ENCODE peak calls at places on chromosome 21, in six cellular contexts. One of them, this sample, is unnamed. For H3K9me3, the result is how much of the 10 kb centered on the place peaks cover.

GRCh38 chr21:17359781-17360180 is 153.1 kb upstream of the CXADR start:
- DNase-seq in mucosa of descending colon: no peak
- DNase-seq in right cardiac atrium: no peak
- DNase-seq in suprapubic skin: no peak
- DNase-seq in uterus: no peak
- DNase-seq in endodermal cell: no peak
- DNase-seq in this sample: no peak

GRCh38 chr21:19995253-19995652 is 1003.0 kb upstream of the NCAM2 start:
- DNase-seq in mucosa of descending colon: no peak
- DNase-seq in right cardiac atrium: no peak
- DNase-seq in suprapubic skin: no peak
- DNase-seq in uterus: no peak
- DNase-seq in endodermal cell: no peak
- DNase-seq in this sample: no peak

GRCh38 chr21:32378956-32379355 is 13.9 kb downstream of the URB1 start:
- DNase-seq in mucosa of descending colon: no peak
- DNase-seq in right cardiac atrium: no peak
- DNase-seq in suprapubic skin: peak
- DNase-seq in uterus: no peak
- DNase-seq in endodermal cell: no peak
- DNase-seq in this sample: no peak

GRCh38 chr21:46151261-46151988 is 4.0 kb downstream of the FTCD start:
- DNase-seq in mucosa of descending colon: no peak
- DNase-seq in right cardiac atrium: peak
- DNase-seq in suprapubic skin: peak
- DNase-seq in uterus: no peak
- DNase-seq in endodermal cell: peak
- DNase-seq in this sample: no peak

GRCh38 chr21:16040601-16041000 is 310.8 kb downstream of the USP25 start:
- DNase-seq in mucosa of descending colon: no peak
- DNase-seq in right cardiac atrium: no peak
- DNase-seq in suprapubic skin: no peak
- DNase-seq in uterus: no peak
- DNase-seq in endodermal cell: no peak
- DNase-seq in this sample: no peak

GRCh38 chr21:15809065-15809464 is 79.3 kb downstream of the USP25 start:
- DNase-seq in mucosa of descending colon: no peak
- DNase-seq in right cardiac atrium: no peak
- DNase-seq in suprapubic skin: no peak
- DNase-seq in uterus: no peak
- DNase-seq in endodermal cell: no peak
- DNase-seq in this sample: no peak

GRCh38 chr21:29238052-29238966 is 60.4 kb upstream of the BACH1 start:
- DNase-seq in mucosa of descending colon: no peak
- DNase-seq in right cardiac atrium: no peak
- DNase-seq in suprapubic skin: no peak
- DNase-seq in uterus: no peak
- DNase-seq in endodermal cell: no peak
- DNase-seq in this sample: no peak

GRCh38 chr21:20592482-20592881 is 405.7 kb upstream of the NCAM2 start:
- DNase-seq in mucosa of descending colon: no peak
- DNase-seq in right cardiac atrium: no peak
- DNase-seq in suprapubic skin: no peak
- DNase-seq in uterus: no peak
- DNase-seq in endodermal cell: peak
- DNase-seq in this sample: no peak

GRCh38 chr21:46434322-46434958 is 24.3 kb upstream of the DIP2A start:
- DNase-seq in mucosa of descending colon: no peak
- DNase-seq in right cardiac atrium: no peak
- DNase-seq in suprapubic skin: no peak
- DNase-seq in uterus: no peak
- DNase-seq in endodermal cell: no peak
- DNase-seq in this sample: no peak

GRCh38 chr21:41369915-41370839 is 8.3 kb downstream of the MX2 start:
- DNase-seq in mucosa of descending colon: peak
- DNase-seq in right cardiac atrium: peak
- DNase-seq in suprapubic skin: no peak
- DNase-seq in uterus: no peak
- DNase-seq in endodermal cell: no peak
- DNase-seq in this sample: peak

DNA sequence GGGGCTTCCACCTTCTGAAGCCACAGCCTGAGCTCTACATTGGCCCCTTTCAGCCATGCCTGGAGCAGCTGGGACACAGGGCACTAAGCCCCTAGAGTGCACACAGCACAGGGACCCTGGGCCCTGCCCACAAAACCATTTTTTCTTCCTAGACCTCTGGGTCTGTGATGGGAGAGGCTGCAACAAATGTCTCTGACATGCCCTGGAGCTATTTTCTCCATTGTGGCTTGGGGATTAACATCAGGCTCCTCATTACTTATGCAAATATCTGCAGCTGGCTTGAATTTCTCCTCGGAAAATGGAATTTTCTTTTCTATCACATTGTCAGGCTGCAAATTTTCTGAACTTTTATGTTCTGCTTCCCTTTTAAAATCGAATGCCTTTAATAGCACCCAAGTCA is 795.7 kb downstream of the LTN1 start:
- DNase-seq in mucosa of descending colon: no peak
- DNase-seq in right cardiac atrium: no peak
- DNase-seq in suprapubic skin: no peak
- DNase-seq in uterus: no peak
- DNase-seq in endodermal cell: no peak
- DNase-seq in this sample: no peak
- H3K4me3 ChIP-seq in mucosa of descending colon: no peak
- H3K4me3 ChIP-seq in right cardiac atrium: no peak
- H3K4me3 ChIP-seq in suprapubic skin: no peak
- H3K4me3 ChIP-seq in uterus: no peak
- H3K4me3 ChIP-seq in endodermal cell: no peak
- H3K4me3 ChIP-seq in this sample: no peak

GRCh38 chr21:44527983-44528633 is 11.9 kb downstream of the KRTAP10-1 start:
- DNase-seq in mucosa of descending colon: no peak
- DNase-seq in right cardiac atrium: peak
- DNase-seq in suprapubic skin: peak
- DNase-seq in uterus: peak
- DNase-seq in endodermal cell: peak
- DNase-seq in this sample: no peak

GRCh38 chr21:44527156-44527982 is 12.6 kb downstream of the KRTAP10-1 start:
- DNase-seq in mucosa of descending colon: no peak
- DNase-seq in right cardiac atrium: peak
- DNase-seq in suprapubic skin: peak
- DNase-seq in uterus: peak
- DNase-seq in endodermal cell: no peak
- DNase-seq in this sample: no peak

GRCh38 chr21:44525431-44526095 is 14.4 kb downstream of the KRTAP10-1 start:
- DNase-seq in mucosa of descending colon: no peak
- DNase-seq in right cardiac atrium: peak
- DNase-seq in suprapubic skin: peak
- DNase-seq in uterus: peak
- DNase-seq in endodermal cell: no peak
- DNase-seq in this sample: no peak

GRCh38 chr21:44524412-44525371 is 15.3 kb downstream of the KRTAP10-1 start:
- DNase-seq in mucosa of descending colon: no peak
- DNase-seq in right cardiac atrium: no peak
- DNase-seq in suprapubic skin: no peak
- DNase-seq in uterus: no peak
- DNase-seq in endodermal cell: no peak
- DNase-seq in this sample: no peak

DNA sequence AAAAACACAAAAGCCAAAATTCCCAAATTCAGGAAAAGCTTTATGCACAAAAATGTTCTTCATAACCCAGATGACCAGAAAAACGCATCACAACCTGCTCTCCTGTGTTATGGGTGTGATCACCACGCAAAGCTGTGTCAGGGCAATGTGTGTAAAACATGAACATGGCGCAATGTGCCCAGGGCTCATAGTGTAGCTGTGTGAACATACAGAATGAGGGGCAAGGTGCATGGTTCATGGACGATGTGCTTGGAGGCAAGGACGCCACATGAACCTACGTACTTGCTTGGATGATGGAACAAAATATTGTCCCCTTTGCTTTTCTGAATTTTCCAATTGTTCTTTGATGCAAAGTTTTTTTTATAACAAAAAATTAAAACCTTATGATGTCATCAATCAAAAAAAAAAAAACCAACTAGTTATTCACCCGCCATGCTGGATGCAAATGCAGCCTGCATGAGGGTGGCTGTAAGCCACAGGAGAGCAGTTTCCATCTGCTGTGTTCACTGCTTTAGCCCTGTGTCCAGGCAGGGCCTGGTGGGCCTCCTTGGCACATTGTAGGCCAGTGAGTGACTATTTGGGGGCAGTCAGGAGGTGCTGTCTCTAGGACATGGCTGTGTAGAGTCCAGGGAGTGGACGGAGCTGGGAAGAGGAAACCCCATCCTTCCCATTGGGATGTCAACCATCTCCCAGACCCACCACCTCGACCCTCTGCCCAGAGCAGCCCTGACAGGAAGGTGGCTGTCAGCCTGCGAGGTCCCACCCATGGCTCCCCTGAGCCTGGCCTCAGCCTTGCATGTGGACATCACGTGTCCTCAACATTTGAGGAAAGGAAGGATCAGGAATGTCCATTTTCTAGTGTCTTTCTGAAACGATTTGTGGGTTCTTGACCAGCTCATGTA is 13.6 kb downstream of the KRTAP10-1 start:
- DNase-seq in mucosa of descending colon: no peak
- DNase-seq in right cardiac atrium: peak
- DNase-seq in suprapubic skin: peak
- DNase-seq in uterus: no peak
- DNase-seq in endodermal cell: no peak
- DNase-seq in this sample: no peak
- H3K9me3 ChIP-seq in mucosa of descending colon: under half
- H3K9me3 ChIP-seq in right cardiac atrium: under half
- H3K9me3 ChIP-seq in suprapubic skin: under half
- H3K9me3 ChIP-seq in uterus: under half
- H3K9me3 ChIP-seq in endodermal cell: under half
- H3K9me3 ChIP-seq in this sample: under half

DNA sequence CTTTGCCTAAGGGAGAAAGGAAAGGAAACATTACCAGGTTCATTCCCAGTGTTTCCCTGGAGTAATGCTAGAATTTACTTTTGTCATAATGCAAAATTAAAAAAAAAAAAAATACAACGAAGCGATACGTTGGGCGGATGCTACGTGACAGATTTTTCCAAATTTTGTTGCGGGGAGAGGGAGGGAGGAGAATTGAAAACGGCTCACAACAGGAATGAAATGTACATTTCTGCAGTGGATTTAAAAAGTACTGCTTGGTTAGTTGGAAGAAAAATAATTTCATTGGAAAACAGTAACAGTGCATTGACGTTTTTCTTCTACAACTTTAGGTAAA is 157.5 kb downstream of the RUNX1 start:
- DNase-seq in mucosa of descending colon: no peak
- DNase-seq in right cardiac atrium: no peak
- DNase-seq in suprapubic skin: no peak
- DNase-seq in uterus: no peak
- DNase-seq in endodermal cell: no peak
- DNase-seq in this sample: no peak
- H3K4me3 ChIP-seq in mucosa of descending colon: no peak
- H3K4me3 ChIP-seq in right cardiac atrium: no peak
- H3K4me3 ChIP-seq in suprapubic skin: peak
- H3K4me3 ChIP-seq in uterus: no peak
- H3K4me3 ChIP-seq in endodermal cell: peak
- H3K4me3 ChIP-seq in this sample: no peak

GRCh38 chr21:26795866-26796329 is 49.3 kb downstream of the ADAMTS1 start:
- DNase-seq in mucosa of descending colon: peak
- DNase-seq in right cardiac atrium: peak
- DNase-seq in suprapubic skin: no peak
- DNase-seq in uterus: peak
- DNase-seq in endodermal cell: no peak
- DNase-seq in this sample: no peak
- H3K9me3 ChIP-seq in mucosa of descending colon: under half
- H3K9me3 ChIP-seq in right cardiac atrium: under half
- H3K9me3 ChIP-seq in suprapubic skin: under half
- H3K9me3 ChIP-seq in uterus: under half
- H3K9me3 ChIP-seq in endodermal cell: under half
- H3K9me3 ChIP-seq in this sample: under half

DNA sequence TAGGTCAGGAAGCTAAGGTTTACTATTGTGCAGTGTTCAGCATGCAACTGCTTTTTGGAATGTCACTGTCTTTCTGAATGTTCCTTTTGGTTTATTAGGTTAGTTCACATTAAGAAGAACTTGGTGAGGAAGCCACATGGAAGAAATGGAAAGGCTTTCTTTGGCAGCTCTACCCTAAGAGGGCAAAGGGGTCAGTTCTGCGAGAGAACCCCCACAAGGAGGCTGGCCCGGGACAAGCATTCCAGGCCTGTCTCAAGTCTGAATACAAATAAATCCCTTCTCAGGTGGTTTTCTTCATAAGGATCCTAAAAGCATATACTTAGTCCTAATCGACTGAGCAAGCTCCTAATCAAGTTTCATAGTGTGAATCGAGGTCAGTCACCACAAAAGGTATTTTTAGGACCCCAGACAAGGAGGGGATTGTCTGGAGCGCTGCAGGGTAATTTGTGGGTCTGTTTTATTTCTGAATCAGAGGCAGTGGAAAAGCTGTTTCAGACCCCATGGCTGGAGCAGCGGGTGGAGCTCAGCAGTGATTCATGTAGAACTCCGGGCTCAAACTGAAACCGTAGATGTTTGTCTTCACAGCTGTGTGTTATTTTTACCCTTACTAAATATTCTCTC is 63.3 kb downstream of the ERG start:
- DNase-seq in mucosa of descending colon: no peak
- DNase-seq in right cardiac atrium: no peak
- DNase-seq in suprapubic skin: no peak
- DNase-seq in uterus: no peak
- DNase-seq in endodermal cell: no peak
- DNase-seq in this sample: no peak
- H3K4me3 ChIP-seq in mucosa of descending colon: no peak
- H3K4me3 ChIP-seq in right cardiac atrium: peak
- H3K4me3 ChIP-seq in suprapubic skin: peak
- H3K4me3 ChIP-seq in uterus: no peak
- H3K4me3 ChIP-seq in endodermal cell: no peak
- H3K4me3 ChIP-seq in this sample: no peak